ENCODE peak calls at places on chromosomes 7 and 10, in four cellular contexts. Z is HepG2, F is K562, N is GM12878. Y is an unnamed sample.

GRCh38 chr10:101566333-101567164 is 21.5 kb downstream of the POLL start:
- DNase-seq in Z (no peak), F (peak; percentile 61), N (no peak), Y (peak; percentile 84)

GRCh38 chr10:117496616-117497028 is 45.9 kb upstream of the EMX2 start:
- DNase-seq in Z (peak; percentile 60), F (peak; percentile 67), N (no peak), Y (peak; percentile 78)

GRCh38 chr10:126959906-126960685 is 54.9 kb downstream of the DOCK1 start:
- DNase-seq in Z (no peak), F (no peak), N (no peak), Y (no peak)

GRCh38 chr10:15482168-15482567 is 111.1 kb upstream of the FAM171A1 start:
- DNase-seq in Z (no peak), F (no peak), N (no peak), Y (no peak)

GRCh38 chr7:111085356-111085755 is 5.6 kb upstream of the LRRN3 start:
- DNase-seq in Z (no peak), F (no peak), N (no peak), Y (no peak)

GRCh38 chr10:88101666-88102065 is 238.2 kb downstream of the PTEN start:
- DNase-seq in Z (no peak), F (no peak), N (no peak), Y (no peak)

GRCh38 chr7:86559096-86559495 is 84.6 kb upstream of the GRM3 start:
- DNase-seq in Z (no peak), F (no peak), N (no peak), Y (no peak)

GRCh38 chr10:122376364-122376961 is 2.0 kb downstream of the PLEKHA1 start:
- DNase-seq in Z (no peak), F (no peak), N (no peak), Y (no peak)

GRCh38 chr7:26815452-26815851 is 48.9 kb downstream of the SKAP2 start:
- DNase-seq in Z (no peak), F (no peak), N (no peak), Y (peak; percentile 50)

GRCh38 chr10:117545141-117546019 is 2.8 kb downstream of the EMX2 start:
- DNase-seq in Z (no peak), F (no peak), N (no peak), Y (no peak)

GRCh38 chr7:102140952-102141370 is 145.7 kb upstream of the SH2B2 start:
- DNase-seq in Z (no peak), F (no peak), N (peak; percentile 37), Y (no peak)

GRCh38 chr7:134433430-134433829 is 25.5 kb downstream of the AKR1B1 start:
- DNase-seq in Z (no peak), F (no peak), N (no peak), Y (no peak)

GRCh38 chr10:119364941-119365340 is 157.6 kb downstream of the GRK5 start:
- DNase-seq in Z (no peak), F (no peak), N (no peak), Y (peak; percentile 53)

GRCh38 chr10:119461380-119461779 is 81.1 kb downstream of the RGS10 start:
- DNase-seq in Z (no peak), F (no peak), N (no peak), Y (no peak)

GRCh38 chr10:114755537-114755936 is 66.0 kb upstream of the FHIP2A start:
- DNase-seq in Z (no peak), F (no peak), N (no peak), Y (no peak)

GRCh38 chr10:78672898-78673297 is 395.9 kb upstream of the ZMIZ1 start:
- DNase-seq in Z (no peak), F (no peak), N (no peak), Y (no peak)

GRCh38 chr10:56698506-56698905 is 337.4 kb upstream of the ZWINT start:
- DNase-seq in Z (no peak), F (no peak), N (no peak), Y (no peak)

GRCh38 chr10:104429834-104430233 is 76.2 kb downstream of the CFAP58 start:
- DNase-seq in Z (no peak), F (no peak), N (no peak), Y (no peak)

GRCh38 chr10:98587156-98587555 is 140.4 kb upstream of the HPS1 start:
- DNase-seq in Z (no peak), F (no peak), N (no peak), Y (no peak)

GRCh38 chr7:64581929-64582894 is 19.3 kb upstream of the ZNF680 start:
- DNase-seq in Z (no peak), F (peak; percentile 21), N (no peak), Y (no peak)

DNA sequence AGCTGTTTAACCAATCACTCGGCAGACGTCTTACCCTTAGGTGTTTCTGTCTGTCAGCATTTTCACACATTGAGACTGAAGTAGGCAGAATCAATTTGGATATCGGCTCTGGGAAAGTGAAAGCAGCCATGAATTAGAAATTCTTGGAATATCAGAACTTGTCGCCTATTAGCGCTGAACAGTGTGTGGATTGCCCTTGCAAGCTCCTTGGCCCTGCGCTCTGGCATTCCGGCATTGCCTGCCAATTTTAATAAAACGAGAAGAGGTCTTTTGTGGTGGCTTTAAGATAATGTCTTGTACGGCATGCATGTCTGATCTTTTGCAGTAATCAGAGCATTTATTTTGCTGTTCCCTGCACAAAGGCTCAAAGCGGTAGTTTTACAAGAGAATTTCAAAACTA is 905.5 kb downstream of the TYW1 start:
- DNase-seq in Z (no peak), F (no peak), N (no peak), Y (no peak)
- TF ChIP-seq REST in Z (no peak), F (no peak), N (no peak), Y (no peak)

GRCh38 chr10:102657984-102658724 is 13.9 kb downstream of the TRIM8 start:
- DNase-seq in Z (no peak), F (no peak), N (no peak), Y (no peak)
- TF ChIP-seq TAF1 in Z (no peak), F (no peak), N (no peak), Y (no peak)

DNA sequence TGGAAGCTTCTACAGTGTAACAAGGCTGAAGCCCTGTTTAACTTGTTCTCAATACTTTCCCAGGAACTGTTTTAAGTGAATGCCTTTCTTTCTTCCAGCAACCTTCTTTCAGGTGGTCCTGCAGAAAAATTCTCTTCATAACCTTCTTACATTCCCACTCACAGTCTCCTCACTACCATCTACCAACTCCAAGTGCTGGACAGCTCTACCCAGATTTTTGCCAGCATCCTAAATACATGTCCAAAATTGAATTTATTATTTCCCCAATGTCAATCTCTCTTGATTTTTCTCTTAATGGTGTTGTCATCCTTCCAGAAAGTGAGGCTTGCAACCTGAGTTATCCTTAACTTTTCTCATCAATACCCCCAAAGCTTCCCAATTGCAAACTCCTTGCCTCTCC is 48.2 kb downstream of the CFAP70 start:
- DNase-seq in Z (no peak), F (no peak), N (no peak), Y (no peak)
- TF ChIP-seq REST in Z (peak; percentile 16), F (no peak), N (no peak), Y (peak; percentile 69)

DNA sequence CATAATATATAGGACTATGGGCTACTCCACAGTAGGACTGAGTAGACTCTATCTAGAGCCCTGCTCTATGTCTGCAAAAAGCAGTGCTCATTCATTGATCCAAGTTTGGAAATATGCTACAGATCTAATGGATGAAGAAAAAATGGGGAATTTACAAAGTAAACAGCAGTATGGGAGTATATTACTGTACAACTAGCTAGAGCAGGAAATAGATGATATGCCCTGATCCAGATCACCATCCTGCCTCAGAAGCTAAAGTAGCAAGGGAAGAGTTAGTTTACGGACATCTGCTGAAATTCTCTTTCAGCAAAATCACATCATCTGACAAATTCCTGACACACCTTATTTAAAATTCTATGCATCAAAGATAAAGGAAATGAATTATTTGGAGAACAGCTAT is 168.2 kb upstream of the SEMA3A start:
- DNase-seq in Z (no peak), F (no peak), N (no peak), Y (no peak)
- TF ChIP-seq TAF1 in Z (no peak), F (no peak), N (no peak), Y (no peak)

GRCh38 chr10:93710333-93710909 is 8.0 kb upstream of the FRA10AC1 start:
- DNase-seq in Z (no peak), F (no peak), N (no peak), Y (peak; percentile 35)
- TF ChIP-seq REST in Z (no peak), F (no peak), N (no peak), Y (no peak)

GRCh38 chr7:143906895-143907294 is 4.9 kb upstream of the TCAF1 start:
- DNase-seq in Z (peak; percentile 97), F (no peak), N (no peak), Y (no peak)
- TF ChIP-seq TAF1 in Z (no peak), F (no peak), N (no peak), Y (no peak)

GRCh38 chr10:12154516-12154915 is 25.0 kb downstream of the SEC61A2 start:
- DNase-seq in Z (no peak), F (no peak), N (no peak), Y (no peak)
- TF ChIP-seq REST in Z (no peak), F (no peak), N (no peak), Y (peak; percentile 64)

GRCh38 chr7:129993275-129993674 is 40.5 kb upstream of the UBE2H start:
- DNase-seq in Z (no peak), F (no peak), N (no peak), Y (no peak)
- TF ChIP-seq TAF1 in Z (no peak), F (no peak), N (no peak), Y (no peak)